ENCODE peak calls at places on chromosome 19, in seven cellular contexts. G, M, K, C, P, H and B are unnamed samples. For H3K4me1, the result is how much of the 10 kb centered on the place peaks cover.

GRCh38 chr19:13865578-13866462 is 11.1 kb upstream of the NANOS3 start:
- DNase-seq in K (no peak), H (no peak), M (no peak), P (no peak), C (peak), G (no peak), B (no peak)

GRCh38 chr19:58328999-58329398 is 2.2 kb downstream of the ZSCAN22 start:
- DNase-seq in C (no peak), K (peak), P (peak), H (no peak), G (no peak), M (no peak), B (no peak)

GRCh38 chr19:14492756-14493337 is 3.1 kb downstream of the GIPC1 start:
- DNase-seq in G (no peak), K (no peak), M (no peak), H (no peak), P (no peak), C (no peak), B (no peak)

GRCh38 chr19:16295071-16295470 is 29.6 kb upstream of the KLF2 start:
- DNase-seq in K (no peak), G (no peak), M (no peak), C (peak), P (no peak), H (no peak), B (no peak)

GRCh38 chr19:17303167-17303939 is at the start of gene ABHD8:
- DNase-seq in K (peak), M (peak), C (peak), G (peak), H (peak), P (peak), B (peak)

GRCh38 chr19:29294343-29294811 is 81.4 kb upstream of the UQCRFS1 start:
- DNase-seq in P (no peak), G (no peak), H (no peak), C (no peak), M (no peak), K (no peak), B (no peak)

GRCh38 chr19:42088471-42089190 is 12.7 kb downstream of the ZNF574 start:
- DNase-seq in M (peak), K (no peak), G (no peak), P (no peak), H (no peak), C (no peak), B (no peak)

GRCh38 chr19:15439078-15439799 is 10.5 kb downstream of the WIZ start:
- DNase-seq in G (no peak), H (no peak), K (no peak), P (no peak), C (no peak), M (peak), B (no peak)

DNA sequence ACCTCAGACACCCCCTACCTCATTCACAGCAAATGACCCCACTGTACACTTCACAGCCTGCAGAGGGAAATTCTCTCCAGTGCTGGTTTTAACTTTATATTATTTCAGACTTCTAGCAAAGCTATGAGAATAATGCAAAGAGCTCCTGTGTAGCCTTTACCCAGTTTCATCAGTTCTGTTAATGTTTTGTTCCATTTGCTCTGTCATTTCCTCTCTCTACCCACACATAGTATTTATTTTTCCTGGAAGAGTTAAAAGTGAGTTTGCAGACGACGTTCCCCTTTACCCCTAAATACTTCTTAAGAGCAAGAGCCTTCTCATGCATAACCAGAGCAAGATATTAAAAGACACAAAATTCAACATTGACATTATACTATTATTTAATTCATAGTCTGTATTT is 49.9 kb upstream of the ADGRE1 start:
- DNase-seq in H (no peak), K (no peak), M (no peak), G (no peak), P (no peak), C (no peak), B (no peak)
- H3K27ac ChIP-seq in H (no peak), K (no peak), M (no peak), G (no peak), P (no peak), C (no peak), B (no peak)

GRCh38 chr19:2049741-2050348 is 1.2 kb downstream of the MKNK2 start:
- DNase-seq in C (peak), K (peak), M (peak), G (no peak), P (no peak), H (peak), B (peak)
- H3K4me1 ChIP-seq in C (under half), K (half or more), M (half or more), G (half or more), P (under half), H (half or more), B (under half)

GRCh38 chr19:55544014-55544413 is 1.3 kb downstream of the SBK3 start:
- DNase-seq in G (no peak), C (no peak), M (no peak), P (no peak), H (no peak), K (no peak), B (no peak)

GRCh38 chr19:55543567-55543966 is 1.8 kb downstream of the SBK3 start:
- DNase-seq in G (no peak), M (no peak), K (no peak), P (no peak), H (no peak), C (no peak), B (no peak)

GRCh38 chr19:55545913-55546495 is 661 bp upstream of the SBK3 start:
- DNase-seq in C (no peak), H (no peak), P (no peak), K (no peak), G (no peak), M (no peak), B (no peak)

GRCh38 chr19:55545443-55545842 is at the start of gene SBK3:
- DNase-seq in H (no peak), P (no peak), K (no peak), C (no peak), M (no peak), G (no peak), B (no peak)

GRCh38 chr19:55544776-55545439 is 435 bp downstream of the SBK3 start:
- DNase-seq in K (peak), M (no peak), C (no peak), G (no peak), P (no peak), H (no peak), B (no peak)
- TF ChIP-seq EP300 in K (peak), M (no peak), C (no peak), G (no peak), P (no peak), H (no peak), B (no peak)

GRCh38 chr19:51019544-51019925 is at the start of gene KLK10:
- DNase-seq in M (no peak), K (no peak), H (no peak), G (no peak), P (no peak), C (peak), B (no peak)
- H3K27ac ChIP-seq in M (peak), K (no peak), H (peak), G (no peak), P (no peak), C (peak), B (no peak)

GRCh38 chr19:46198756-46199155 is 30.8 kb upstream of the IGFL1 start:
- DNase-seq in G (no peak), P (no peak), M (no peak), K (no peak), C (no peak), H (no peak), B (no peak)
- H3K4me1 ChIP-seq in G (half or more), P (under half), M (under half), K (under half), C (under half), H (under half), B (under half)